ENCODE peak calls at places on chromosomes 5 and 9, in eight cellular contexts. Z, C, I, S, V, B, J and Y are unnamed samples.

GRCh38 chr9:35793461-35793860 is 2.1 kb downstream of the NPR2 start:
- DNase-seq in J (no peak), Z (no peak), I (peak; percentile 28), B (no peak), C (no peak), V (peak; percentile 82), S (no peak), Y (no peak)

GRCh38 chr5:40410231-40410861 is 269.4 kb upstream of the PTGER4 start:
- DNase-seq in S (no peak), V (no peak), Z (no peak), B (no peak), J (no peak), I (no peak), C (peak; percentile 71), Y (no peak)

GRCh38 chr5:98307811-98308210 is 465.7 kb upstream of the RGMB start:
- DNase-seq in V (no peak), B (no peak), J (no peak), I (peak; percentile 87), C (peak; percentile 95), Z (no peak), S (no peak), Y (no peak)

GRCh38 chr5:176543428-176544182 is 5.5 kb upstream of the CDHR2 start:
- DNase-seq in S (peak; percentile 91), V (peak; percentile 89), I (peak; percentile 73), C (peak; percentile 73), Z (peak; percentile 80), B (peak; percentile 87), J (peak; percentile 95), Y (peak; percentile 88)

GRCh38 chr9:121816845-121817450 is 165.5 kb downstream of the DAB2IP start:
- DNase-seq in S (no peak), C (no peak), I (no peak), J (no peak), B (no peak), V (no peak), Z (no peak), Y (no peak)

GRCh38 chr5:74289238-74289637 is 351.3 kb downstream of the ENC1 start:
- DNase-seq in Z (no peak), S (no peak), I (no peak), B (no peak), V (no peak), C (peak; percentile 33), J (no peak), Y (no peak)

GRCh38 chr9:108300296-108301287 is 555.2 kb downstream of the ACTL7B start:
- DNase-seq in B (no peak), V (no peak), C (no peak), I (no peak), S (no peak), J (no peak), Z (no peak), Y (no peak)

GRCh38 chr5:80143491-80143890 is 108.3 kb downstream of the THBS4 start:
- DNase-seq in Z (no peak), V (no peak), J (no peak), B (no peak), S (no peak), I (no peak), C (no peak), Y (peak; percentile 73)

GRCh38 chr5:179608131-179608581 is 15.3 kb downstream of the HNRNPH1 start:
- DNase-seq in S (no peak), Z (no peak), I (no peak), B (peak; percentile 72), J (peak; percentile 67), C (no peak), V (no peak), Y (peak; percentile 35)

GRCh38 chr5:57754616-57755015 is 272.0 kb upstream of the ACTBL2 start:
- DNase-seq in V (no peak), I (peak; percentile 22), J (no peak), S (no peak), Z (no peak), C (peak; percentile 14), B (no peak), Y (no peak)

GRCh38 chr9:127854169-127854833 is at the start of gene ENG:
- DNase-seq in S (peak; percentile 55), B (no peak), Z (peak; percentile 73), V (peak; percentile 85), J (no peak), I (peak; percentile 80), C (no peak), Y (no peak)

GRCh38 chr5:54390015-54390414 is 65.5 kb upstream of the HSPB3 start:
- DNase-seq in Z (no peak), I (peak; percentile 76), B (no peak), S (peak; percentile 66), V (no peak), C (peak; percentile 80), J (no peak), Y (no peak)

GRCh38 chr9:109302606-109303005 is 18.3 kb downstream of the EPB41L4B start:
- DNase-seq in S (no peak), I (no peak), B (no peak), C (no peak), Z (no peak), J (no peak), V (no peak), Y (no peak)

GRCh38 chr9:74220327-74220726 is 276.8 kb upstream of the RORB start:
- DNase-seq in Z (peak; percentile 33), I (no peak), J (no peak), C (no peak), V (no peak), B (no peak), S (no peak), Y (no peak)

GRCh38 chr5:138647794-138648193 is 72.6 kb upstream of the HSPA9 start:
- DNase-seq in V (no peak), I (no peak), C (no peak), S (no peak), Z (no peak), B (no peak), J (no peak), Y (no peak)

GRCh38 chr9:1018121-1018520 is 32.0 kb upstream of the DMRT2 start:
- DNase-seq in S (no peak), Z (peak; percentile 88), B (peak; percentile 65), I (peak; percentile 60), C (peak; percentile 63), V (no peak), J (peak; percentile 79), Y (peak; percentile 61)

GRCh38 chr5:154712518-154713437 is 42.4 kb upstream of the LARP1 start:
- DNase-seq in B (no peak), I (no peak), C (peak; percentile 13), J (no peak), S (peak; percentile 64), V (no peak), Z (peak; percentile 98), Y (no peak)

GRCh38 chr5:153831976-153832375 is 206.7 kb downstream of the FAM114A2 start:
- DNase-seq in C (peak; percentile 35), S (peak; percentile 56), B (peak; percentile 50), Z (peak; percentile 66), J (peak; percentile 77), V (peak; percentile 50), I (peak; percentile 57), Y (peak; percentile 78)

GRCh38 chr9:134683714-134684374 is 42.2 kb downstream of the COL5A1 start:
- DNase-seq in S (no peak), B (no peak), J (no peak), V (no peak), Z (no peak), I (no peak), C (no peak), Y (no peak)

DNA sequence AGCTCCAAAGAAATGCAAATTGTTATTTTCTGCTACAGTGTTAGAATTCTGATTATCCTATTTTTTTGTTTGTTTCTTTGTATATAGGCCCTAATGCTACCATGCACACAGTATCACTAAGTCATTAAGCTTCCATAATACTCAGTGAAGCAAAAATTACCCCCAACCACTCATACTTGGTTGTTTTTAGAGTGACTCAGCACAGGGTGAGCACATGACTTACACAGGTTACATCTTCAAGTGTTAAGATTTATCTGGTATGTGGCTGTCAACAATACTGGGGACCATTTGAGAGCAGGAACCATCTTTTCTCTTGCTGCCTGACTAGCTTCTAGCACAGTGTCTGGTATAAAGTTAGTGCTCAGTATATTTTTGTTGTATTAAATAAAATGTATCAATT is 255.8 kb upstream of the SLC24A2 start:
- DNase-seq in C (peak; percentile 18), I (no peak), J (no peak), V (no peak), B (no peak), Z (no peak), S (no peak), Y (no peak)
- H2AFZ ChIP-seq in C (no peak overlapping the region), I (no peak overlapping the region), J (no peak overlapping the region), V (no peak overlapping the region), B (no peak overlapping the region), Z (no peak overlapping the region), S (no peak overlapping the region), Y (no peak overlapping the region)

GRCh38 chr9:18611946-18612345 is 138.0 kb downstream of the ADAMTSL1 start:
- DNase-seq in I (no peak), V (no peak), C (no peak), Z (no peak), J (no peak), S (no peak), B (no peak), Y (no peak)
- H3K9me2 ChIP-seq in I (no peaks in the 10 kb centered on the region), V (no peaks in the 10 kb centered on the region), C (no peaks in the 10 kb centered on the region), Z (no peaks in the 10 kb centered on the region), J (no peaks in the 10 kb centered on the region), S (no peaks in the 10 kb centered on the region), B (no peaks in the 10 kb centered on the region), Y (no peaks in the 10 kb centered on the region)

DNA sequence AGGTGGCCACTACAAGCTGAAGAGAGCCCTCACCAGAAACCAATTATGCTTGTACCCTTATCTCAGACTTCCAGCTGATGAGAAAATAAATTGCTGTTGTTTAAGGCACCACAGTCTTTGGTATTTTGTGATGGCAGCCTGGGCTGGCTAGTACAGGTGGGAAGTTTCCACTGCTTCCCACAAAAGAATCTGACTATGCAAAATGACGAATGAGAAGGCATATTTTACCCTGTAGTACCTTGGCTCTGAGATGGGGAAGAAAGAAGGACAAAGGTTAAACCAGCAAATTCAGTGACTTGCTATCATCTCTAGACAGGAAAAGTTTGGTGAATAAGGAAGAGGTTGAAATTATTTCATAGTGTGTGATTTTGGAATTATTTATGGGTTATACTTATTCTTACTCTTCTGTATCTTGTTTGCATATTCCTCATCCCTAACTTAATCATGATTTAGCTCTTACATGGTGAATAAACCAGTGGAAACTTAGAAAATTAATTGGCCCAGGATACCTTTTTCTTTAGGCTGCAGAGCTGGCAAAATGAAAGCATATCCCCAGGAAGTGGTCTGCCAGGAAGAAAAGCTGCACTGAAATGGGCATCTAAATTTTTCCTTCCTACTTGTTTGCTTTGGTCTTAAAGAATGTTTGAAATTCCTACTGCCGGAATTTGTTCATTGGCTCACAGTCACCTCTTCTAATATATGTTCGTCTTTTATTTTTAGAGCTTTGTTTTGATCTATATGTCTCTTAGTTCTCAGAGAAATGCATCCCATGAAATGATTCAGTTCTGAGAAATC is 113.0 kb upstream of the ELL2 start:
- DNase-seq in J (no peak), Z (no peak), I (no peak), S (no peak), C (no peak), B (no peak), V (no peak), Y (no peak)
- H2AFZ ChIP-seq in J (no peak overlapping the region), Z (no peak overlapping the region), I (peak overlapping the region; percentile 3), S (no peak overlapping the region), C (peak overlapping the region; percentile 19), B (no peak overlapping the region), V (peak overlapping the region; percentile 21), Y (no peak overlapping the region)

DNA sequence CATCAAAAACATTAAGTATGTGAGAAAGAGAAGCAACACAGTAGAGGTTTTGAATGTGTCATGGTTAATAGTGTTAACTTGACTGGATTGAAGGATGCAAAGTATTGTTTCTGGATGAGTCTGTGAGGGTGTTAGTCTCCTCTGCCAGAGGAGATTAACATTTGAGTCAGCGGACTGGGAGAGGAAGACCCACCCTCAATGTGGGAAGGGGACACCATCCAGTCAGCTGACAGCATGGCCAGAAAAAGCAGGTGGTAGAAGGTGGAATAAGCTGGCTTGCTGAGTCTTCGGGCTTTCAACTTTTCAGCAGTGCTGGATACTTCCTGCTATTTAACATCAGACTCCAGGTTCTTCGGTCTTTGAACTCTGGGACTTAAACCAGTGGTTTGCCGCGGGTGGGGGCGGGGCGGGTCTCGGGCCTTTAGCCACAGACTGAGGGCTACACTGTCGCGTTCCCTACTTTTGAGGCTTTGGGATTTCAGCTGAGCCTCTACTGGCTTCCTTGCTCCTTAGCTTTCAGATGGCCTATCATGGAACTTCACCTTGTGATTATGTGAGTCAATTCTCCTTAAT is 309.9 kb upstream of the ST8SIA4 start:
- DNase-seq in C (no peak), S (no peak), V (no peak), J (no peak), Z (peak; percentile 66), I (no peak), B (no peak), Y (no peak)
- H3K9me2 ChIP-seq in C (no peaks in the 10 kb centered on the region), S (no peaks in the 10 kb centered on the region), V (no peaks in the 10 kb centered on the region), J (no peaks in the 10 kb centered on the region), Z (no peaks in the 10 kb centered on the region), I (no peaks in the 10 kb centered on the region), B (no peaks in the 10 kb centered on the region), Y (no peaks in the 10 kb centered on the region)